ENCODE peak calls at places on chromosomes 7 and 10, in four cellular contexts. Y is IMR-90, N is mesendoderm, M is H1. D is an unnamed sample.

GRCh38 chr7:134368851-134369533 is 52.3 kb upstream of the SLC35B4 start:
- DNase-seq in Y (peak), N (no peak), M (no peak), D (no peak)

GRCh38 chr10:72008096-72008933 is 44.1 kb downstream of the CHST3 start:
- DNase-seq in Y (no peak), N (no peak), M (no peak), D (no peak)

GRCh38 chr10:46526682-46527038 is 29.8 kb downstream of the GPRIN2 start:
- DNase-seq in Y (no peak), N (no peak), M (no peak), D (no peak)

GRCh38 chr10:42177077-42177792 is 461.1 kb downstream of the ZNF33B start:
- DNase-seq in Y (no peak), N (no peak), M (no peak), D (no peak)

GRCh38 chr7:124032369-124033092 is at the start of gene TMEM229A:
- DNase-seq in Y (peak), N (peak), M (peak), D (peak)

GRCh38 chr7:27910341-27910740 is 170.4 kb downstream of the TAX1BP1 start:
- DNase-seq in Y (peak), N (peak), M (no peak), D (peak)

GRCh38 chr7:6257602-6258001 is 14.8 kb downstream of the CYTH3 start:
- DNase-seq in Y (no peak), N (no peak), M (no peak), D (no peak)

GRCh38 chr7:142867398-142868187 is 12.7 kb downstream of the EPHB6 start:
- DNase-seq in Y (no peak), N (no peak), M (peak), D (peak)

GRCh38 chr10:31320598-31321211 is 1.7 kb downstream of the ZEB1 start:
- DNase-seq in Y (peak), N (peak), M (peak), D (peak)

GRCh38 chr10:30791197-30791611 is 161.7 kb upstream of the LYZL2 start:
- DNase-seq in Y (no peak), N (no peak), M (no peak), D (no peak)

GRCh38 chr10:132626019-132626760 is 88.6 kb downstream of the INPP5A start:
- DNase-seq in Y (no peak), N (no peak), M (no peak), D (no peak)

GRCh38 chr10:21824409-21824808 is 179.1 kb downstream of the DNAJC1 start:
- DNase-seq in Y (no peak), N (no peak), M (no peak), D (no peak)

GRCh38 chr7:2242541-2243482 is 786 bp downstream of the NUDT1 start:
- DNase-seq in Y (peak), N (peak), M (peak), D (peak)

GRCh38 chr7:8408871-8409270 is 24.5 kb upstream of the NXPH1 start:
- DNase-seq in Y (no peak), N (no peak), M (no peak), D (no peak)

GRCh38 chr10:10500941-10501340 is 516.7 kb upstream of the CELF2 start:
- DNase-seq in Y (peak), N (no peak), M (no peak), D (no peak)

GRCh38 chr10:44991571-44991970 is 9.2 kb upstream of the ZNF22 start:
- DNase-seq in Y (no peak), N (no peak), M (no peak), D (no peak)

GRCh38 chr7:20329389-20330175 is 1.1 kb upstream of the ITGB8 start:
- DNase-seq in Y (peak), N (peak), M (no peak), D (peak)

GRCh38 chr10:119997429-119997828 is 104.9 kb downstream of the SEC23IP start:
- DNase-seq in Y (no peak), N (no peak), M (no peak), D (no peak)

GRCh38 chr7:94249631-94250030 is 145.1 kb upstream of the COL1A2 start:
- DNase-seq in Y (no peak), N (peak), M (no peak), D (no peak)

GRCh38 chr10:101230185-101230917 is 1.1 kb upstream of the LBX1 start:
- DNase-seq in Y (no peak), N (no peak), M (no peak), D (no peak)

GRCh38 chr10:127996586-127996985 is 89.7 kb downstream of the PTPRE start:
- DNase-seq in Y (no peak), N (no peak), M (no peak), D (no peak)

GRCh38 chr7:135253851-135254815 is 20.5 kb downstream of the STRA8 start:
- DNase-seq in Y (peak), N (peak), M (no peak), D (no peak)

GRCh38 chr10:35126062-35126529 is 550 bp upstream of the CREM start:
- DNase-seq in Y (peak), N (no peak), M (no peak), D (no peak)

GRCh38 chr7:44477063-44477830 is 13.2 kb downstream of the NUDCD3 start:
- DNase-seq in Y (peak), N (peak), M (peak), D (peak)

GRCh38 chr10:12432402-12433189 is 83.2 kb downstream of the CAMK1D start:
- DNase-seq in Y (no peak), N (no peak), M (no peak), D (no peak)

GRCh38 chr10:102644646-102645387 is 538 bp downstream of the TRIM8 start:
- DNase-seq in Y (peak), N (peak), M (peak), D (peak)

GRCh38 chr10:74898201-74898976 is 72.0 kb downstream of the KAT6B start:
- DNase-seq in Y (peak), N (no peak), M (no peak), D (no peak)

GRCh38 chr10:127123626-127124025 is 72.8 kb downstream of the INSYN2A start:
- DNase-seq in Y (no peak), N (no peak), M (no peak), D (no peak)

GRCh38 chr10:77320852-77321496 is 316.6 kb downstream of the KCNMA1 start:
- DNase-seq in Y (peak), N (no peak), M (no peak), D (no peak)

GRCh38 chr10:65675236-65675635 is 1250.6 kb upstream of the LRRTM3 start:
- DNase-seq in Y (no peak), N (no peak), M (no peak), D (no peak)

GRCh38 chr10:16950686-16951681 is 133.8 kb upstream of the RSU1 start:
- DNase-seq in Y (peak), N (peak), M (no peak), D (peak)

DNA sequence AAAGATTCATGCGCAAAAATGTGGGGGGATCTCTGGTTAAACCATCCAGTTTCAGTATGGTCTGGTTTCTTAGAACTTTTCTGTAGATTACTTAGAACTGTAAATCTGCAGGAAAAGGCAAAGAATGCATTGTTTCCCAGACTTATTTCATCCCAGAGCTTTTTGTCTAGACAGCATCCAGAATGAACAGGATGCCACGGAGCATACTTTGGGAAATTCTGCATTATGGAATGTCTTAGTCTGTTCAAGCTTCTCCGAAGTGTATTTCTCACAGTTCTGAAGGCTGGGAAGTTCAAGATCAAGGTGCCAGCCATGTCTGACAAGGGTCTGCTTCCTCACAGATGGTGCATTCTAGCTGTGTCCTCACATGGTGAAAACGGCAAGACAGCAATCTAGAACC is 136.3 kb downstream of the INHBA start:
- DNase-seq in Y (no peak), N (no peak), M (no peak), D (no peak)
- H3K56ac ChIP-seq in Y (no peak), N (no peak), M (no peak), D (no peak)

GRCh38 chr7:155677688-155678087 is 33.2 kb downstream of the RBM33 start:
- DNase-seq in Y (no peak), N (no peak), M (no peak), D (no peak)

GRCh38 chr7:155681663-155682062 is 37.2 kb downstream of the RBM33 start:
- DNase-seq in Y (no peak), N (no peak), M (no peak), D (no peak)

GRCh38 chr7:155682484-155682883 is 38.0 kb downstream of the RBM33 start:
- DNase-seq in Y (no peak), N (no peak), M (no peak), D (no peak)

GRCh38 chr7:155680864-155681263 is 36.4 kb downstream of the RBM33 start:
- DNase-seq in Y (no peak), N (peak), M (no peak), D (no peak)

DNA sequence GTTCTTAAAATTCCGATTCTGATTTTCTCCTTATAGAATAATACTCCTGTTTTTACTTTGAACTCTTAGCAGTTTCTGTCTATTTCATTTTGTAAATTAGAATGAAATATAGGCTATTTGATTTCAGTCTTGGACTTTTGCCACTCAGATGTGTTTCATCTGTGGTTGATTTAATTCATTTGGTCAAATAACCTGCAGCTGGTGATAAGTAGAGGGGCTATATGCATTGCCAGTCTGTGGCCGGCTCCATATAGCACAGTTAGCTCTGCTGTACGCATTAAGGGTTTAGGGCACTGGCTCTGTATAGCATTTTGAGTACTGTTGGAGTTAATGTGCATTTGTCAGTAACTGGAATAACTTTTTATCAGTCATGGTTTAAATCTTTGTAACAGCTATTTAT is 35.7 kb downstream of the RBM33 start:
- DNase-seq in Y (no peak), N (no peak), M (no peak), D (no peak)
- H3K56ac ChIP-seq in Y (no peak), N (no peak), M (no peak), D (no peak)

DNA sequence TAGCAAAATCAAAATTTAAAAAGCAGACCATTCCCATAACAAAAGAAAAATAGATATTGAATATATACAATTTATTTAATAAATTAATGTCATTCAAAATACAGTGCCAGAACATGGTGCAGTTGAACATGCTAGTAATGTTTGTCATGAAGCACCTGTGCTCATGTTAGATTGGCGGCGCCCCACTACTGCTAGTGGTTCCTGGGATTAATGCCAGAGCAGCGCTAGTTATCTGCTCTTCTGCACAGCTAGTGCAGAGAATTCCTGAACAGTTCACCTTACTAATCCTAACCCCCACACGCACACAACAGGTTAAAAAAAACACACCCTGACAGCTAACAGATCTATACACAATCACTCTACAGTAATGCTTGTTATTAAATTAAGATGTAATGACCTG is 23.4 kb downstream of the KBTBD2 start:
- DNase-seq in Y (no peak), N (no peak), M (no peak), D (no peak)
- H3K56ac ChIP-seq in Y (no peak), N (no peak), M (no peak), D (no peak)

DNA sequence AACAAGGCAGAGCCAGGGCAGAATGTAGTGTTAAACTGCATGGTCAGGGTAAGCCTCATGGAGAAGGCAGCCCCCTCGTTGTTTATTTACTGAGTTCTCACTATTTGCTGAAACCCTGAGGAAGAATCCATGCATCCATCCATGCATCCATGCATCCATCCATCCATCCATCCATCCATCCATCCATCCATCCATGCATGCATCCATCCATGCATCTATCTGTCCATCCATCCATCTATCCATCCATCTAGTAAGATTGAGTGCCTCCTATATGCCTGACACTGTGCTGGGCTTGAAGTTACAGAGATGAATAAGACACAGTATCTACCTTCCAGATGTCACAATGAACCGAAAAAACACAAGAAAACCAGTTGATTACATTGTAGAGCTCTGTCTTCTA is 201.4 kb upstream of the AGK start:
- DNase-seq in Y (no peak), N (no peak), M (no peak), D (no peak)
- H3K56ac ChIP-seq in Y (no peak), N (no peak), M (no peak), D (no peak)

GRCh38 chr10:8023321-8023720 is 31.2 kb upstream of the GATA3 start:
- DNase-seq in Y (no peak), N (no peak), M (no peak), D (no peak)
- H3K56ac ChIP-seq in Y (no peak), N (no peak), M (no peak), D (no peak)

GRCh38 chr7:104795086-104795485 is 218.9 kb upstream of the KMT2E start:
- DNase-seq in Y (no peak), N (no peak), M (no peak), D (no peak)
- H3K56ac ChIP-seq in Y (no peak), N (no peak), M (no peak), D (no peak)

GRCh38 chr7:26193432-26194206 is 6.9 kb downstream of the HNRNPA2B1 start:
- DNase-seq in Y (no peak), N (no peak), M (no peak), D (no peak)

GRCh38 chr7:26195182-26195581 is 5.4 kb downstream of the HNRNPA2B1 start:
- DNase-seq in Y (no peak), N (no peak), M (no peak), D (no peak)

GRCh38 chr7:26197153-26198115 is 3.1 kb downstream of the HNRNPA2B1 start:
- DNase-seq in Y (no peak), N (no peak), M (no peak), D (no peak)

GRCh38 chr7:26196305-26196704 is 4.2 kb downstream of the HNRNPA2B1 start:
- DNase-seq in Y (no peak), N (no peak), M (no peak), D (no peak)

DNA sequence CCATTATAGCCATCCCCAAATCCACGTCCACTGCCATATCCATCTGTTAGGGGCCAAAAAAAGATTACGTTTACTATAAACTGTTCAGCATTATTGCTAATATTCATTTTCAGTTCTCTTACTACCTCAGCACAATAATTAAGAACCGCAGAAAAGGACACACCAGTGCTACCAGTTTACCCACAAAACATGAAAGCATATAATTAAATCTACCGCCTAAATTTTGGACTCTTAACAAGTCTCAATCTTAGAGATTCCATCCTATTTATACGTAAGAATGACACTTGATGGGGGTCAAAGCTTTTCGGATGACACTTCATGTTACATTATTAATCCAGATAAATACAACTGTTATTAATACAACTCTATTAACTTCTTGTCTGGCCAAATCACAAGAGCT is 4.7 kb downstream of the HNRNPA2B1 start:
- DNase-seq in Y (no peak), N (no peak), M (no peak), D (no peak)
- H3K56ac ChIP-seq in Y (no peak), N (no peak), M (no peak), D (no peak)

DNA sequence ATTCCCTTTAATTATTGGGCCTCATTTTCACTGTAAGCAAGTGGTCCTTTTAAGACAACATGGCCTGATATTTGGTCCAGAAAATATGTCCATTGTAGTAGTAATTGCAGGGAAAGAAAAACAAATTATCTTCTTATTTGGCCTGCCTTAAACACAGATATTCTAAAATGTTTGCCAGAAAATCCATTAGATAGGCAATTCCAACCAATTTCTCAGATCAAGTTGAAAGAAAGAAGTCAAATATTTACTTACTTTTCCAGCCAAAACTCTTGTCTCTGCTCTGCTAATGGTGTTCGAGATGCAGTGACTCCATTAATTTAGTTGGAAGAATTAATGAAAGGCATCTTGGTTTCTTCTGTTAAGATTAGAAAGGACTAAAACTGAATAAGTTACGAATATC is 757.3 kb upstream of the IGFBP3 start:
- DNase-seq in Y (no peak), N (no peak), M (no peak), D (no peak)
- H3K56ac ChIP-seq in Y (no peak), N (no peak), M (no peak), D (no peak)

D was measured in H9.